ENCODE peak calls at places on chromosomes 11 and 22, in eight cellular contexts. S, W, D, C, Z, U, K and G are unnamed samples.

GRCh38 chr11:82999232-82999631 is 72.5 kb downstream of the RAB30 start:
- DNase-seq in D (no peak), W (no peak), K (no peak), S (no peak), U (no peak), Z (no peak), C (no peak), G (no peak)

GRCh38 chr11:73147771-73148681 is 5.9 kb upstream of the FCHSD2 start:
- DNase-seq in K (no peak), W (peak; percentile 77), S (no peak), Z (no peak), C (no peak), U (no peak), D (no peak), G (peak; percentile 59)

GRCh38 chr11:70312401-70313357 is 42.2 kb downstream of the PPFIA1 start:
- DNase-seq in U (no peak), C (no peak), D (no peak), S (no peak), K (no peak), W (no peak), Z (no peak), G (no peak)

GRCh38 chr22:46371623-46372226 is 36.2 kb downstream of the TRMU start:
- DNase-seq in W (no peak), K (no peak), D (no peak), Z (no peak), C (no peak), U (no peak), S (no peak), G (no peak)

GRCh38 chr22:50498322-50498861 is 9.1 kb downstream of the LMF2 start:
- DNase-seq in U (peak; percentile 50), K (no peak), C (peak; percentile 72), D (no peak), S (no peak), W (peak; percentile 68), Z (no peak), G (peak; percentile 72)

GRCh38 chr22:36405671-36406070 is 17.9 kb upstream of the MYH9 start:
- DNase-seq in K (no peak), Z (no peak), S (no peak), W (no peak), D (peak; percentile 86), U (peak; percentile 92), C (peak; percentile 55), G (no peak)

GRCh38 chr22:23705358-23705757 is 14.5 kb downstream of the RGL4 start:
- DNase-seq in C (no peak), S (no peak), Z (no peak), W (no peak), K (no peak), D (no peak), U (peak; percentile 88), G (no peak)

GRCh38 chr11:130162733-130163132 is 3.2 kb downstream of the ST14 start:
- DNase-seq in K (no peak), S (no peak), C (no peak), W (no peak), Z (no peak), U (peak; percentile 55), D (peak; percentile 90), G (no peak)

GRCh38 chr11:124746621-124747243 is 5.3 kb downstream of the VSIG2 start:
- DNase-seq in D (peak; percentile 52), S (peak; percentile 67), C (peak; percentile 84), Z (peak; percentile 42), K (no peak), U (peak; percentile 28), W (peak; percentile 90), G (peak; percentile 79)

GRCh38 chr11:17694711-17695110 is 24.7 kb upstream of the MYOD1 start:
- DNase-seq in U (no peak), S (no peak), D (no peak), K (no peak), C (no peak), Z (no peak), W (no peak), G (no peak)

GRCh38 chr11:45921561-45922424 is 663 bp upstream of the LARGE2 start:
- DNase-seq in D (no peak), U (no peak), Z (no peak), K (no peak), C (peak; percentile 74), W (peak; percentile 20), S (peak; percentile 76), G (no peak)

GRCh38 chr22:40637181-40638150 is 947 bp upstream of the MRTFA start:
- DNase-seq in K (no peak), Z (no peak), D (no peak), W (peak; percentile 71), C (no peak), S (no peak), U (peak; percentile 17), G (peak; percentile 84)

GRCh38 chr22:38467438-38467903 is 425 bp upstream of the KDELR3 start:
- DNase-seq in C (no peak), U (no peak), S (no peak), K (no peak), Z (no peak), W (no peak), D (no peak), G (no peak)

GRCh38 chr22:42473484-42474193 is 41.4 kb upstream of the NFAM1 start:
- DNase-seq in U (peak; percentile 55), S (no peak), W (no peak), C (peak; percentile 22), Z (no peak), K (peak; percentile 14), D (peak; percentile 38), G (no peak)

GRCh38 chr11:87239001-87239400 is 201.3 kb downstream of the TMEM135 start:
- DNase-seq in W (no peak), S (no peak), Z (no peak), C (no peak), K (no peak), D (no peak), U (no peak), G (no peak)
- H3K4me3 ChIP-seq in W (no peak overlapping the region), S (no peak overlapping the region), Z (no peak overlapping the region), C (no peak overlapping the region), K (no peak overlapping the region), D (no peak overlapping the region), U (no peak overlapping the region), G (no peak overlapping the region)

GRCh38 chr11:101584129-101584515 is 315 bp upstream of the TRPC6 start:
- DNase-seq in Z (no peak), C (no peak), D (no peak), W (no peak), K (no peak), S (no peak), U (no peak), G (no peak)
- H3K4me3 ChIP-seq in Z (peak overlapping the region; percentile 50), C (no peak overlapping the region), D (no peak overlapping the region), W (no peak overlapping the region), K (no peak overlapping the region), S (no peak overlapping the region), U (no peak overlapping the region), G (peak overlapping the region; percentile 56)

GRCh38 chr11:85965202-85965601 is 103.7 kb downstream of the PICALM start:
- DNase-seq in W (no peak), D (no peak), U (no peak), C (no peak), S (no peak), Z (no peak), K (no peak), G (no peak)

GRCh38 chr11:85967457-85967856 is 101.4 kb downstream of the PICALM start:
- DNase-seq in C (no peak), K (no peak), D (no peak), Z (no peak), W (no peak), S (no peak), U (no peak), G (no peak)

GRCh38 chr11:85960678-85961077 is 105.5 kb downstream of the CCDC83 start:
- DNase-seq in U (no peak), C (no peak), Z (no peak), K (no peak), W (no peak), S (no peak), D (no peak), G (no peak)

GRCh38 chr11:85961130-85961529 is 105.9 kb downstream of the CCDC83 start:
- DNase-seq in W (no peak), U (no peak), Z (no peak), K (no peak), D (no peak), C (no peak), S (no peak), G (no peak)

GRCh38 chr11:85961930-85962363 is 106.8 kb downstream of the CCDC83 start:
- DNase-seq in D (no peak), S (no peak), W (no peak), U (no peak), K (peak; percentile 28), C (no peak), Z (no peak), G (no peak)
- H3K4me3 ChIP-seq in D (no peak overlapping the region), S (no peak overlapping the region), W (no peak overlapping the region), U (no peak overlapping the region), K (no peak overlapping the region), C (no peak overlapping the region), Z (no peak overlapping the region), G (no peak overlapping the region)

GRCh38 chr22:19212302-19212870 is 33.9 kb upstream of the SLC25A1 start:
- DNase-seq in Z (no peak), W (no peak), D (no peak), U (no peak), S (no peak), C (no peak), K (no peak), G (no peak)

GRCh38 chr22:19213001-19213400 is 34.5 kb upstream of the SLC25A1 start:
- DNase-seq in U (peak; percentile 9), D (no peak), W (no peak), C (no peak), K (no peak), S (no peak), Z (no peak), G (no peak)

GRCh38 chr22:19215360-19215759 is 36.8 kb upstream of the SLC25A1 start:
- DNase-seq in D (no peak), C (no peak), S (no peak), W (no peak), Z (no peak), K (no peak), U (no peak), G (no peak)

GRCh38 chr22:19216579-19216978 is 38.0 kb upstream of the SLC25A1 start:
- DNase-seq in U (peak; percentile 48), S (no peak), D (no peak), C (no peak), Z (no peak), W (no peak), K (no peak), G (no peak)

DNA sequence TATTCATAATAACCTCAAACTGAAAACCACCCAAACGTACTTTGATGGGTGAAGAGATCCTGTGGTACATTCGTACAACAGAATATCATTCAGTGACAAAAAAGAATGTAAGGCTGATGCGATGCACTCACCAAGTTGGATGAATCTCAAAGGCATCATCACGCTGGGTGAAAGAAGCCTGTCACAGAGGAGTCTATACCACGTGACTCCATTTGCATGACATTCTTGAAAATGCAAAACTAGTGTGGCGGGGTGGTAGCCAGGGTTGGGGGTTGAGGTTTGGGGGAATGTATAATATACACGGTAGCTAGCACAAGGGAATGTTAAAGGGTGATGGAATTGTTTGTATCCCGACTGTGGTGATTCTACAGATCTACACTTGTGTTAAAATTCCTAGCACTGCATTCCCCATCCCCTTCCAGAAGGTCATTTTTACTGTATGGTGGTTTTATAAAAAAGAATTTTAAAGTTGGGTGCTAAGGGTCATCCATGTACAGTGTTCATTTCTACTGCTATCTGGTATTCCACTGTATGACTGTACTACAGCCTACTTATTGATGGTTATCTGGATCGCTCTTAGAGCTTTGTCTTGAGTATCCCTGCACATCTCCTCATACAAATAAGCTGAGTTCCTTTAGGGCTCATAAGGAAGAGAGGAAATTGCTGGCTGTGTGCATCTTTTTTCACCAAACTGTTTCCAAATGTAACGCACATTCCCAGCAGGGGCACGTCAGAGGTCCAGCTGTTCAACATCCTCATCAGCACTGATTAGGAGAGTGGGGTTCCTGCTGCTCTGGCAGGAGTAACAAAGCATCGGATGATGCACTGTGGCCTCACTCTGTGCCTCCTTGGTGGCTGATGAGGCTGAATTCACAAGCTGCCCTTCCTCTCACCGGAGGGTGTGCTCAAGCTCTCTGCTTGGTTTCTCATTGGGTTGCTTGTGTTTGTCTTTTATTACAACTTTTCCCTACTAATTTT is 35.2 kb upstream of the SLC25A1 start:
- DNase-seq in Z (no peak), C (no peak), S (no peak), K (no peak), D (no peak), U (peak; percentile 5), W (no peak), G (no peak)
- H3K4me3 ChIP-seq in Z (no peak overlapping the region), C (no peak overlapping the region), S (no peak overlapping the region), K (no peak overlapping the region), D (no peak overlapping the region), U (no peak overlapping the region), W (no peak overlapping the region), G (no peak overlapping the region)